ENCODE peak calls at places on chromosomes 6 and 20, in four cellular contexts. One of them, this sample, is unnamed.

GRCh38 chr6:166567107-166567506 is 19.4 kb downstream of the RAMACL start:
- DNase-seq in stimulated activated CD8-positive, alpha-beta memory T cell treated with anti-CD3 and anti-CD28 coated beads, Interleukin-15, amount 100 ng/mL, for 48 hours: no peak
- DNase-seq in AG09309: peak
- DNase-seq in non-pigmented ciliary epithelial cell: peak
- DNase-seq in this sample: no peak

GRCh38 chr20:13898012-13898612 is 92.3 kb downstream of the SEL1L2 start:
- DNase-seq in AG09309: no peak
- DNase-seq in stimulated activated CD8-positive, alpha-beta memory T cell treated with anti-CD3 and anti-CD28 coated beads, Interleukin-15, amount 100 ng/mL, for 48 hours: no peak
- DNase-seq in non-pigmented ciliary epithelial cell: no peak
- DNase-seq in this sample: no peak

GRCh38 chr6:82006027-82006738 is 241.4 kb downstream of the IBTK start:
- DNase-seq in AG09309: no peak
- DNase-seq in stimulated activated CD8-positive, alpha-beta memory T cell treated with anti-CD3 and anti-CD28 coated beads, Interleukin-15, amount 100 ng/mL, for 48 hours: no peak
- DNase-seq in non-pigmented ciliary epithelial cell: no peak
- DNase-seq in this sample: no peak

GRCh38 chr20:63150391-63150898 is 65.5 kb downstream of the YTHDF1 start:
- DNase-seq in stimulated activated CD8-positive, alpha-beta memory T cell treated with anti-CD3 and anti-CD28 coated beads, Interleukin-15, amount 100 ng/mL, for 48 hours: no peak
- DNase-seq in non-pigmented ciliary epithelial cell: no peak
- DNase-seq in AG09309: no peak
- DNase-seq in this sample: no peak

GRCh38 chr20:5328228-5328627 is 11.5 kb upstream of the PROKR2 start:
- DNase-seq in non-pigmented ciliary epithelial cell: no peak
- DNase-seq in stimulated activated CD8-positive, alpha-beta memory T cell treated with anti-CD3 and anti-CD28 coated beads, Interleukin-15, amount 100 ng/mL, for 48 hours: no peak
- DNase-seq in AG09309: no peak
- DNase-seq in this sample: no peak

GRCh38 chr6:7821426-7821825 is 89.2 kb downstream of the TXNDC5 start:
- DNase-seq in non-pigmented ciliary epithelial cell: no peak
- DNase-seq in AG09309: no peak
- DNase-seq in stimulated activated CD8-positive, alpha-beta memory T cell treated with anti-CD3 and anti-CD28 coated beads, Interleukin-15, amount 100 ng/mL, for 48 hours: no peak
- DNase-seq in this sample: no peak

GRCh38 chr6:23277521-23278227 is 708.3 kb downstream of the HDGFL1 start:
- DNase-seq in AG09309: no peak
- DNase-seq in non-pigmented ciliary epithelial cell: no peak
- DNase-seq in stimulated activated CD8-positive, alpha-beta memory T cell treated with anti-CD3 and anti-CD28 coated beads, Interleukin-15, amount 100 ng/mL, for 48 hours: no peak
- DNase-seq in this sample: no peak

GRCh38 chr6:45619994-45620471 is 242.3 kb upstream of the SUPT3H start:
- DNase-seq in AG09309: no peak
- DNase-seq in stimulated activated CD8-positive, alpha-beta memory T cell treated with anti-CD3 and anti-CD28 coated beads, Interleukin-15, amount 100 ng/mL, for 48 hours: peak
- DNase-seq in non-pigmented ciliary epithelial cell: peak
- DNase-seq in this sample: peak

GRCh38 chr6:99613398-99613704 is 6.7 kb downstream of the PRDM13 start:
- DNase-seq in stimulated activated CD8-positive, alpha-beta memory T cell treated with anti-CD3 and anti-CD28 coated beads, Interleukin-15, amount 100 ng/mL, for 48 hours: no peak
- DNase-seq in AG09309: no peak
- DNase-seq in non-pigmented ciliary epithelial cell: no peak
- DNase-seq in this sample: peak

GRCh38 chr20:2729251-2729713 is 36.7 kb downstream of the EBF4 start:
- DNase-seq in AG09309: no peak
- DNase-seq in non-pigmented ciliary epithelial cell: no peak
- DNase-seq in stimulated activated CD8-positive, alpha-beta memory T cell treated with anti-CD3 and anti-CD28 coated beads, Interleukin-15, amount 100 ng/mL, for 48 hours: no peak
- DNase-seq in this sample: no peak

GRCh38 chr20:3646067-3646440 is 17.1 kb downstream of the GFRA4 start:
- DNase-seq in stimulated activated CD8-positive, alpha-beta memory T cell treated with anti-CD3 and anti-CD28 coated beads, Interleukin-15, amount 100 ng/mL, for 48 hours: no peak
- DNase-seq in non-pigmented ciliary epithelial cell: no peak
- DNase-seq in AG09309: no peak
- DNase-seq in this sample: no peak

GRCh38 chr6:24901698-24902328 is 33.9 kb downstream of the RIPOR2 start:
- DNase-seq in non-pigmented ciliary epithelial cell: no peak
- DNase-seq in stimulated activated CD8-positive, alpha-beta memory T cell treated with anti-CD3 and anti-CD28 coated beads, Interleukin-15, amount 100 ng/mL, for 48 hours: no peak
- DNase-seq in AG09309: no peak
- DNase-seq in this sample: no peak

GRCh38 chr6:837380-837779 is 144.4 kb upstream of the EXOC2 start:
- DNase-seq in AG09309: no peak
- DNase-seq in stimulated activated CD8-positive, alpha-beta memory T cell treated with anti-CD3 and anti-CD28 coated beads, Interleukin-15, amount 100 ng/mL, for 48 hours: no peak
- DNase-seq in non-pigmented ciliary epithelial cell: no peak
- DNase-seq in this sample: no peak

GRCh38 chr20:48215536-48215935 is 430.3 kb upstream of the SULF2 start:
- DNase-seq in AG09309: no peak
- DNase-seq in non-pigmented ciliary epithelial cell: no peak
- DNase-seq in stimulated activated CD8-positive, alpha-beta memory T cell treated with anti-CD3 and anti-CD28 coated beads, Interleukin-15, amount 100 ng/mL, for 48 hours: no peak
- DNase-seq in this sample: no peak

GRCh38 chr6:132734694-132735236 is 20.9 kb upstream of the VNN1 start:
- DNase-seq in AG09309: no peak
- DNase-seq in stimulated activated CD8-positive, alpha-beta memory T cell treated with anti-CD3 and anti-CD28 coated beads, Interleukin-15, amount 100 ng/mL, for 48 hours: no peak
- DNase-seq in non-pigmented ciliary epithelial cell: no peak
- DNase-seq in this sample: no peak

GRCh38 chr6:138765896-138766487 is 7.6 kb upstream of the CCDC28A start:
- DNase-seq in AG09309: no peak
- DNase-seq in stimulated activated CD8-positive, alpha-beta memory T cell treated with anti-CD3 and anti-CD28 coated beads, Interleukin-15, amount 100 ng/mL, for 48 hours: no peak
- DNase-seq in non-pigmented ciliary epithelial cell: no peak
- DNase-seq in this sample: no peak

GRCh38 chr20:54084727-54085368 is 14.5 kb upstream of the BCAS1 start:
- DNase-seq in stimulated activated CD8-positive, alpha-beta memory T cell treated with anti-CD3 and anti-CD28 coated beads, Interleukin-15, amount 100 ng/mL, for 48 hours: no peak
- DNase-seq in non-pigmented ciliary epithelial cell: no peak
- DNase-seq in AG09309: no peak
- DNase-seq in this sample: no peak

GRCh38 chr6:42045538-42046460 is 4.5 kb upstream of the TAF8 start:
- DNase-seq in non-pigmented ciliary epithelial cell: no peak
- DNase-seq in AG09309: peak
- DNase-seq in stimulated activated CD8-positive, alpha-beta memory T cell treated with anti-CD3 and anti-CD28 coated beads, Interleukin-15, amount 100 ng/mL, for 48 hours: peak
- DNase-seq in this sample: peak

GRCh38 chr6:82364087-82365010 is 732 bp downstream of the TPBG start:
- DNase-seq in non-pigmented ciliary epithelial cell: no peak
- DNase-seq in stimulated activated CD8-positive, alpha-beta memory T cell treated with anti-CD3 and anti-CD28 coated beads, Interleukin-15, amount 100 ng/mL, for 48 hours: no peak
- DNase-seq in AG09309: no peak
- DNase-seq in this sample: no peak

This sample was measured in T-helper 2 cell treated with Interferon-gamma antibody and Interleukin-4, amounts not matched to agents 5 μg/mL and 100 μg/mL, for 36 hours.